ENCODE peak calls at places on chromosome 3, in four cellular contexts. M is astrocyte, T is dorsolateral prefrontal cortex, Q is MM.1S. Y is an unnamed sample.

GRCh38 chr3:126135398-126136076 is 44.8 kb downstream of the ALDH1L1 start:
- DNase-seq in T (peak; percentile 31), Q (no peak), M (no peak), Y (no peak)

GRCh38 chr3:189260556-189261493 is 89.1 kb downstream of the TPRG1 start:
- DNase-seq in M (peak; percentile 24), Q (no peak), T (no peak), Y (no peak)

GRCh38 chr3:45864760-45865567 is 21.4 kb upstream of the CCR9 start:
- DNase-seq in M (no peak), T (no peak), Q (no peak), Y (no peak)

GRCh38 chr3:135147657-135148056 is 352.6 kb downstream of the EPHB1 start:
- DNase-seq in M (no peak), Q (no peak), T (no peak), Y (no peak)

GRCh38 chr3:122810706-122811105 is 15.8 kb downstream of the SLC49A4 start:
- DNase-seq in M (no peak), Q (no peak), T (no peak), Y (no peak)

GRCh38 chr3:35944915-35945710 is 305.8 kb downstream of the ARPP21 start:
- DNase-seq in Q (no peak), M (peak; percentile 47), T (no peak), Y (no peak)

GRCh38 chr3:14177580-14178246 is 688 bp downstream of the XPC start:
- DNase-seq in T (no peak), Q (no peak), M (peak; percentile 13), Y (no peak)

GRCh38 chr3:182862159-182862860 is 69.0 kb downstream of the ATP11B start:
- DNase-seq in T (no peak), M (no peak), Q (no peak), Y (no peak)

GRCh38 chr3:12934431-12934830 is 93.1 kb upstream of the RPL32 start:
- DNase-seq in Q (no peak), T (no peak), M (peak; percentile 74), Y (peak; percentile 44)

GRCh38 chr3:7953449-7954015 is 548.1 kb upstream of the LMCD1 start:
- DNase-seq in T (no peak), Q (no peak), M (no peak), Y (no peak)

GRCh38 chr3:126508539-126508938 is 9.0 kb downstream of the UROC1 start:
- DNase-seq in Q (no peak), T (peak; percentile 25), M (no peak), Y (no peak)

GRCh38 chr3:79726795-79727194 is 41.0 kb downstream of the ROBO1 start:
- DNase-seq in T (no peak), M (no peak), Q (no peak), Y (no peak)

GRCh38 chr3:38460377-38461085 is 6.8 kb downstream of the ACVR2B start:
- DNase-seq in Q (no peak), M (no peak), T (no peak), Y (no peak)

GRCh38 chr3:13513051-13513912 is 33.2 kb downstream of the HDAC11 start:
- DNase-seq in T (no peak), M (peak; percentile 29), Q (no peak), Y (no peak)

GRCh38 chr3:27387625-27388024 is 18.4 kb upstream of the NEK10 start:
- DNase-seq in M (peak; percentile 14), T (no peak), Q (no peak), Y (no peak)

GRCh38 chr3:177679568-177680441 is 482.5 kb upstream of the TBL1XR1 start:
- DNase-seq in T (no peak), M (peak; percentile 88), Q (peak; percentile 57), Y (no peak)

GRCh38 chr3:45552031-45552772 is 42.3 kb upstream of the LIMD1 start:
- DNase-seq in M (no peak), Q (no peak), T (no peak), Y (no peak)

GRCh38 chr3:137294839-137295238 is 337.1 kb downstream of the IL20RB start:
- DNase-seq in Q (no peak), T (no peak), M (no peak), Y (no peak)

GRCh38 chr3:149179225-149179624 is 42.4 kb downstream of the CP start:
- DNase-seq in M (peak; percentile 79), Q (no peak), T (no peak), Y (no peak)

GRCh38 chr3:98986073-98986472 is 84.6 kb upstream of the DCBLD2 start:
- DNase-seq in T (no peak), M (peak; percentile 90), Q (no peak), Y (no peak)

GRCh38 chr3:149247929-149248691 is 26.5 kb upstream of the CP start:
- DNase-seq in Q (peak; percentile 42), M (peak; percentile 33), T (no peak), Y (no peak)

GRCh38 chr3:195036203-195037016 is 234.5 kb downstream of the XXYLT1 start:
- DNase-seq in Q (no peak), T (no peak), M (no peak), Y (no peak)

GRCh38 chr3:60046212-60046611 is 996.4 kb upstream of the CFAP20DC start:
- DNase-seq in T (no peak), Q (no peak), M (no peak), Y (no peak)
- H3K27ac ChIP-seq in T (no peak overlapping the region), Q (no peak overlapping the region), M (no peak overlapping the region), Y (no peak overlapping the region)

DNA sequence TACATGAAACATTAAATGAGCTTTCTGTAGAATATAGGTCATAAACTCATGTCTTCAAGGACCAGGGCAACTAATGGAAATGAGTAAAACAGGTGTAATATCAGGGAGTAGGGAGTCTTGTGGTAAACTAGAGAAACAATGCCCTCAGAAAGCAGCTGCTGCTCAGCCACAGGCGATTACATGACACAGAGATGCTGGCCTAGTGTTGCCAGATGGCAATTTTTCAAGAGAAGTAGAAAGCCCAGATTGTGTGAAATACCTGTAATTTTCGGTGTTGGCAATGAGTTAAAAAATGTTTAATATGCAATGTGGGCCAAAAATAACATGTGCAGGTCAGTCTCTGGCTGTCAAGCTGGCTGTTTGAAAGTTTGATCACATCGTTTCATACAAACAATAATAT is 23.4 kb downstream of the NCEH1 start:
- DNase-seq in Q (no peak), T (no peak), M (peak; percentile 27), Y (no peak)
- H3K27ac ChIP-seq in Q (no peak overlapping the region), T (no peak overlapping the region), M (no peak overlapping the region), Y (no peak overlapping the region)

DNA sequence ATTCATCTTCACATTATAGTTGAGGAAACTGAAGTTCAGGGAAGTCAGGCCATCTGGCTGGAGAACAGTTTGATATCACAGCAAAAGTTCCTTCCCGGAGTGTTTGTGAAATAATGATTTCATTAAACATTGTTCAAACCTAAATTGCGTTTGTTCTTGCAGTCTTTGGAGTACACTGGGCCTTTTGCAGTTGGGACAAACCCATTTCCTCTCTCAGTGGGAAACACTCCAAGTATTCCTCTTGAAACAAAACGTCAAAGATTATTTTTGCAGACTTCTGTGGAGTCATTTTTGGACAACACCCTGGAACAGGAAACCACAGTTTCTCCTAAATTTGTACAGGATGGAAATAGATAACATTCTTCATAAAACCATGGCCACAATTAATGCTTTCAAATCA is 287.5 kb downstream of the PTPRG start:
- DNase-seq in Q (no peak), T (no peak), M (peak; percentile 69), Y (no peak)
- H3K27ac ChIP-seq in Q (no peak overlapping the region), T (peak overlapping the region; percentile 77), M (no peak overlapping the region), Y (no peak overlapping the region)

GRCh38 chr3:71532639-71533395 is 50.7 kb downstream of the FOXP1 start:
- DNase-seq in Q (no peak), T (no peak), M (no peak), Y (no peak)
- H3K27ac ChIP-seq in Q (no peak overlapping the region), T (no peak overlapping the region), M (peak overlapping the region; percentile 7), Y (no peak overlapping the region)

DNA sequence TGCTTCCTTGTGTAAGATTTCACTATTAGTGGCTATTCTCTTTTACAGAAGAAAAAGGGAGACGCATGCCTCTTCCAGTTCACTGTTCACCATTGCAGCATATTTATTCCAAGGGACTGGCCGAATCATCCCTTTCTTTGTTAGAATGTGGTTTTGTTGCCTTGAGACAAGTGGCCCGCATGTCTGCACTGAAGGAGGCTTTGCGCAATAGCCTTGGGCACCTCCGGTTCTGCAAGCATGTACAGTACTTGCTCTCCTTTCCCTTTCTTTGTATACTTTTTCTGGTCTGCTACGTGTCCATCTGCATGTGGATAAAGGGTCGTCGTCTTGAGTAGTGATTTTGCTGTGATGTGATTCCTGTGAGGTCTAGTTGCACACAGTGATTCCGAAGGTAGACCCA is 43.0 kb downstream of the FLNB start:
- DNase-seq in M (peak; percentile 92), T (no peak), Q (no peak), Y (no peak)
- H3K27ac ChIP-seq in M (peak overlapping the region; percentile 93), T (no peak overlapping the region), Q (no peak overlapping the region), Y (no peak overlapping the region)

Y was measured in substantia nigra.